ENCODE peak calls at places on chromosomes 2 and 18, in ten cellular contexts. One of them, this sample, is unnamed.

GRCh38 chr2:239630618-239631286 is 229.9 kb upstream of the HDAC4 start:
- DNase-seq in uterus: peak
- DNase-seq in kidney tubule cell: peak
- DNase-seq in endothelial cell: no peak
- DNase-seq in AG10803: peak
- DNase-seq in tibial artery: no peak
- DNase-seq in stimulated activated CD4-positive, alpha-beta T cell treated with anti-CD3 and anti-CD28 coated beads, Interleukin-2, amount 100 ng/mL, for 4 hours: no peak
- DNase-seq in AG09319: peak
- DNase-seq in SW 1271: no peak
- DNase-seq in fibroblast of the aortic adventitia: peak
- DNase-seq in this sample: no peak

GRCh38 chr2:44722002-44722625 is 219.4 kb upstream of the SIX3 start:
- DNase-seq in SW 1271: no peak
- DNase-seq in endothelial cell: no peak
- DNase-seq in AG10803: no peak
- DNase-seq in uterus: no peak
- DNase-seq in kidney tubule cell: no peak
- DNase-seq in stimulated activated CD4-positive, alpha-beta T cell treated with anti-CD3 and anti-CD28 coated beads, Interleukin-2, amount 100 ng/mL, for 4 hours: no peak
- DNase-seq in tibial artery: no peak
- DNase-seq in AG09319: no peak
- DNase-seq in fibroblast of the aortic adventitia: peak
- DNase-seq in this sample: no peak

GRCh38 chr2:220850116-220850515 is 722.0 kb downstream of the EPHA4 start:
- DNase-seq in kidney tubule cell: no peak
- DNase-seq in AG10803: no peak
- DNase-seq in tibial artery: no peak
- DNase-seq in fibroblast of the aortic adventitia: no peak
- DNase-seq in SW 1271: no peak
- DNase-seq in endothelial cell: no peak
- DNase-seq in AG09319: no peak
- DNase-seq in stimulated activated CD4-positive, alpha-beta T cell treated with anti-CD3 and anti-CD28 coated beads, Interleukin-2, amount 100 ng/mL, for 4 hours: no peak
- DNase-seq in uterus: no peak
- DNase-seq in this sample: no peak

GRCh38 chr2:131419447-131419846 is 55.5 kb upstream of the RAB6D start:
- DNase-seq in tibial artery: no peak
- DNase-seq in SW 1271: no peak
- DNase-seq in uterus: peak
- DNase-seq in endothelial cell: no peak
- DNase-seq in fibroblast of the aortic adventitia: no peak
- DNase-seq in AG09319: no peak
- DNase-seq in AG10803: no peak
- DNase-seq in stimulated activated CD4-positive, alpha-beta T cell treated with anti-CD3 and anti-CD28 coated beads, Interleukin-2, amount 100 ng/mL, for 4 hours: no peak
- DNase-seq in kidney tubule cell: no peak
- DNase-seq in this sample: no peak

GRCh38 chr2:149077861-149078260 is 39.4 kb downstream of the LYPD6B start:
- DNase-seq in AG10803: no peak
- DNase-seq in stimulated activated CD4-positive, alpha-beta T cell treated with anti-CD3 and anti-CD28 coated beads, Interleukin-2, amount 100 ng/mL, for 4 hours: no peak
- DNase-seq in AG09319: no peak
- DNase-seq in kidney tubule cell: peak
- DNase-seq in endothelial cell: no peak
- DNase-seq in tibial artery: no peak
- DNase-seq in SW 1271: no peak
- DNase-seq in fibroblast of the aortic adventitia: no peak
- DNase-seq in uterus: no peak
- DNase-seq in this sample: no peak

GRCh38 chr2:187188783-187189631 is 259.0 kb downstream of the CALCRL start:
- DNase-seq in AG10803: no peak
- DNase-seq in kidney tubule cell: no peak
- DNase-seq in stimulated activated CD4-positive, alpha-beta T cell treated with anti-CD3 and anti-CD28 coated beads, Interleukin-2, amount 100 ng/mL, for 4 hours: no peak
- DNase-seq in endothelial cell: no peak
- DNase-seq in AG09319: no peak
- DNase-seq in uterus: no peak
- DNase-seq in fibroblast of the aortic adventitia: no peak
- DNase-seq in tibial artery: no peak
- DNase-seq in SW 1271: no peak
- DNase-seq in this sample: no peak

GRCh38 chr2:190365499-190366204 is 22.3 kb downstream of the INPP1 start:
- DNase-seq in SW 1271: no peak
- DNase-seq in AG09319: no peak
- DNase-seq in kidney tubule cell: no peak
- DNase-seq in AG10803: no peak
- DNase-seq in fibroblast of the aortic adventitia: no peak
- DNase-seq in uterus: no peak
- DNase-seq in tibial artery: no peak
- DNase-seq in endothelial cell: no peak
- DNase-seq in stimulated activated CD4-positive, alpha-beta T cell treated with anti-CD3 and anti-CD28 coated beads, Interleukin-2, amount 100 ng/mL, for 4 hours: no peak
- DNase-seq in this sample: no peak

GRCh38 chr2:65331361-65331760 is 101.0 kb downstream of the SPRED2 start:
- DNase-seq in AG10803: no peak
- DNase-seq in tibial artery: no peak
- DNase-seq in stimulated activated CD4-positive, alpha-beta T cell treated with anti-CD3 and anti-CD28 coated beads, Interleukin-2, amount 100 ng/mL, for 4 hours: no peak
- DNase-seq in endothelial cell: no peak
- DNase-seq in SW 1271: no peak
- DNase-seq in fibroblast of the aortic adventitia: no peak
- DNase-seq in uterus: no peak
- DNase-seq in AG09319: no peak
- DNase-seq in kidney tubule cell: no peak
- DNase-seq in this sample: no peak

GRCh38 chr2:143685439-143686078 is 556.3 kb downstream of the ARHGAP15 start:
- DNase-seq in AG10803: no peak
- DNase-seq in SW 1271: no peak
- DNase-seq in uterus: no peak
- DNase-seq in kidney tubule cell: no peak
- DNase-seq in endothelial cell: no peak
- DNase-seq in stimulated activated CD4-positive, alpha-beta T cell treated with anti-CD3 and anti-CD28 coated beads, Interleukin-2, amount 100 ng/mL, for 4 hours: no peak
- DNase-seq in AG09319: no peak
- DNase-seq in fibroblast of the aortic adventitia: no peak
- DNase-seq in tibial artery: no peak
- DNase-seq in this sample: no peak

GRCh38 chr2:235644191-235644590 is 150.3 kb downstream of the AGAP1 start:
- DNase-seq in stimulated activated CD4-positive, alpha-beta T cell treated with anti-CD3 and anti-CD28 coated beads, Interleukin-2, amount 100 ng/mL, for 4 hours: no peak
- DNase-seq in AG10803: peak
- DNase-seq in SW 1271: no peak
- DNase-seq in tibial artery: no peak
- DNase-seq in kidney tubule cell: no peak
- DNase-seq in endothelial cell: no peak
- DNase-seq in AG09319: no peak
- DNase-seq in fibroblast of the aortic adventitia: no peak
- DNase-seq in uterus: no peak
- DNase-seq in this sample: no peak

GRCh38 chr2:215383652-215384279 is 52.1 kb downstream of the FN1 start:
- DNase-seq in endothelial cell: no peak
- DNase-seq in uterus: no peak
- DNase-seq in fibroblast of the aortic adventitia: no peak
- DNase-seq in AG10803: no peak
- DNase-seq in AG09319: no peak
- DNase-seq in kidney tubule cell: no peak
- DNase-seq in SW 1271: no peak
- DNase-seq in stimulated activated CD4-positive, alpha-beta T cell treated with anti-CD3 and anti-CD28 coated beads, Interleukin-2, amount 100 ng/mL, for 4 hours: no peak
- DNase-seq in tibial artery: no peak
- DNase-seq in this sample: no peak

GRCh38 chr18:45173799-45174519 is 441.3 kb upstream of the SLC14A2 start:
- DNase-seq in tibial artery: no peak
- DNase-seq in stimulated activated CD4-positive, alpha-beta T cell treated with anti-CD3 and anti-CD28 coated beads, Interleukin-2, amount 100 ng/mL, for 4 hours: no peak
- DNase-seq in endothelial cell: no peak
- DNase-seq in fibroblast of the aortic adventitia: no peak
- DNase-seq in AG09319: no peak
- DNase-seq in uterus: no peak
- DNase-seq in SW 1271: no peak
- DNase-seq in kidney tubule cell: peak
- DNase-seq in AG10803: no peak
- DNase-seq in this sample: no peak

GRCh38 chr2:207734264-207734635 is 22.8 kb downstream of the CCNYL1 start:
- DNase-seq in AG10803: peak
- DNase-seq in kidney tubule cell: peak
- DNase-seq in AG09319: no peak
- DNase-seq in SW 1271: no peak
- DNase-seq in stimulated activated CD4-positive, alpha-beta T cell treated with anti-CD3 and anti-CD28 coated beads, Interleukin-2, amount 100 ng/mL, for 4 hours: no peak
- DNase-seq in uterus: no peak
- DNase-seq in fibroblast of the aortic adventitia: peak
- DNase-seq in tibial artery: no peak
- DNase-seq in endothelial cell: no peak
- DNase-seq in this sample: no peak

GRCh38 chr2:46979611-46980010 is 64.0 kb upstream of the MCFD2 start:
- DNase-seq in AG09319: no peak
- DNase-seq in endothelial cell: no peak
- DNase-seq in SW 1271: no peak
- DNase-seq in stimulated activated CD4-positive, alpha-beta T cell treated with anti-CD3 and anti-CD28 coated beads, Interleukin-2, amount 100 ng/mL, for 4 hours: no peak
- DNase-seq in fibroblast of the aortic adventitia: no peak
- DNase-seq in AG10803: no peak
- DNase-seq in tibial artery: no peak
- DNase-seq in kidney tubule cell: no peak
- DNase-seq in uterus: no peak
- DNase-seq in this sample: no peak

GRCh38 chr2:195898505-195898904 is 170.1 kb downstream of the DNAH7 start:
- DNase-seq in uterus: peak
- DNase-seq in fibroblast of the aortic adventitia: peak
- DNase-seq in AG09319: peak
- DNase-seq in SW 1271: no peak
- DNase-seq in tibial artery: peak
- DNase-seq in AG10803: peak
- DNase-seq in endothelial cell: no peak
- DNase-seq in stimulated activated CD4-positive, alpha-beta T cell treated with anti-CD3 and anti-CD28 coated beads, Interleukin-2, amount 100 ng/mL, for 4 hours: no peak
- DNase-seq in kidney tubule cell: peak
- DNase-seq in this sample: peak

GRCh38 chr2:162062559-162062958 is 11.5 kb downstream of the DPP4 start:
- DNase-seq in fibroblast of the aortic adventitia: no peak
- DNase-seq in endothelial cell: no peak
- DNase-seq in AG09319: no peak
- DNase-seq in kidney tubule cell: peak
- DNase-seq in SW 1271: no peak
- DNase-seq in tibial artery: no peak
- DNase-seq in stimulated activated CD4-positive, alpha-beta T cell treated with anti-CD3 and anti-CD28 coated beads, Interleukin-2, amount 100 ng/mL, for 4 hours: no peak
- DNase-seq in uterus: no peak
- DNase-seq in AG10803: peak
- DNase-seq in this sample: no peak

GRCh38 chr2:159110784-159111183 is 142.3 kb downstream of the TANC1 start:
- DNase-seq in tibial artery: no peak
- DNase-seq in stimulated activated CD4-positive, alpha-beta T cell treated with anti-CD3 and anti-CD28 coated beads, Interleukin-2, amount 100 ng/mL, for 4 hours: no peak
- DNase-seq in fibroblast of the aortic adventitia: no peak
- DNase-seq in AG10803: no peak
- DNase-seq in SW 1271: no peak
- DNase-seq in AG09319: no peak
- DNase-seq in kidney tubule cell: no peak
- DNase-seq in endothelial cell: no peak
- DNase-seq in uterus: no peak
- DNase-seq in this sample: no peak

GRCh38 chr2:218332920-218333645 is 23.6 kb upstream of the CATIP start:
- DNase-seq in AG09319: no peak
- DNase-seq in uterus: no peak
- DNase-seq in AG10803: no peak
- DNase-seq in SW 1271: no peak
- DNase-seq in tibial artery: peak
- DNase-seq in endothelial cell: no peak
- DNase-seq in fibroblast of the aortic adventitia: no peak
- DNase-seq in stimulated activated CD4-positive, alpha-beta T cell treated with anti-CD3 and anti-CD28 coated beads, Interleukin-2, amount 100 ng/mL, for 4 hours: no peak
- DNase-seq in kidney tubule cell: no peak
- DNase-seq in this sample: no peak

GRCh38 chr2:177165103-177165583 is 47.5 kb upstream of the HNRNPA3 start:
- DNase-seq in kidney tubule cell: peak
- DNase-seq in AG10803: peak
- DNase-seq in tibial artery: peak
- DNase-seq in fibroblast of the aortic adventitia: peak
- DNase-seq in uterus: peak
- DNase-seq in SW 1271: no peak
- DNase-seq in endothelial cell: no peak
- DNase-seq in stimulated activated CD4-positive, alpha-beta T cell treated with anti-CD3 and anti-CD28 coated beads, Interleukin-2, amount 100 ng/mL, for 4 hours: no peak
- DNase-seq in AG09319: no peak
- DNase-seq in this sample: peak

GRCh38 chr2:100182494-100183355 is 40.3 kb upstream of the AFF3 start:
- DNase-seq in stimulated activated CD4-positive, alpha-beta T cell treated with anti-CD3 and anti-CD28 coated beads, Interleukin-2, amount 100 ng/mL, for 4 hours: no peak
- DNase-seq in SW 1271: no peak
- DNase-seq in tibial artery: no peak
- DNase-seq in uterus: no peak
- DNase-seq in fibroblast of the aortic adventitia: peak
- DNase-seq in kidney tubule cell: no peak
- DNase-seq in AG10803: peak
- DNase-seq in AG09319: peak
- DNase-seq in endothelial cell: no peak
- DNase-seq in this sample: peak

GRCh38 chr2:101710690-101711318 is 13.3 kb downstream of the MAP4K4 start:
- DNase-seq in AG10803: peak
- DNase-seq in fibroblast of the aortic adventitia: no peak
- DNase-seq in kidney tubule cell: no peak
- DNase-seq in AG09319: no peak
- DNase-seq in stimulated activated CD4-positive, alpha-beta T cell treated with anti-CD3 and anti-CD28 coated beads, Interleukin-2, amount 100 ng/mL, for 4 hours: no peak
- DNase-seq in SW 1271: no peak
- DNase-seq in uterus: no peak
- DNase-seq in tibial artery: no peak
- DNase-seq in endothelial cell: no peak
- DNase-seq in this sample: no peak

GRCh38 chr2:74516070-74516633 is 1.9 kb downstream of the TLX2 start:
- DNase-seq in endothelial cell: peak
- DNase-seq in SW 1271: no peak
- DNase-seq in AG10803: peak
- DNase-seq in uterus: no peak
- DNase-seq in AG09319: no peak
- DNase-seq in stimulated activated CD4-positive, alpha-beta T cell treated with anti-CD3 and anti-CD28 coated beads, Interleukin-2, amount 100 ng/mL, for 4 hours: peak
- DNase-seq in kidney tubule cell: peak
- DNase-seq in tibial artery: peak
- DNase-seq in fibroblast of the aortic adventitia: no peak
- DNase-seq in this sample: peak

GRCh38 chr18:70322928-70323327 is 34.1 kb downstream of the SOCS6 start:
- DNase-seq in fibroblast of the aortic adventitia: peak
- DNase-seq in AG10803: peak
- DNase-seq in AG09319: peak
- DNase-seq in kidney tubule cell: peak
- DNase-seq in tibial artery: no peak
- DNase-seq in SW 1271: no peak
- DNase-seq in stimulated activated CD4-positive, alpha-beta T cell treated with anti-CD3 and anti-CD28 coated beads, Interleukin-2, amount 100 ng/mL, for 4 hours: no peak
- DNase-seq in uterus: no peak
- DNase-seq in endothelial cell: no peak
- DNase-seq in this sample: no peak

GRCh38 chr2:215723011-215723410 is 287.1 kb upstream of the FN1 start:
- DNase-seq in kidney tubule cell: peak
- DNase-seq in stimulated activated CD4-positive, alpha-beta T cell treated with anti-CD3 and anti-CD28 coated beads, Interleukin-2, amount 100 ng/mL, for 4 hours: no peak
- DNase-seq in SW 1271: no peak
- DNase-seq in fibroblast of the aortic adventitia: peak
- DNase-seq in tibial artery: no peak
- DNase-seq in AG09319: no peak
- DNase-seq in uterus: no peak
- DNase-seq in AG10803: no peak
- DNase-seq in endothelial cell: no peak
- DNase-seq in this sample: no peak

GRCh38 chr18:5417342-5417741 is 121.8 kb upstream of the ZBTB14 start:
- DNase-seq in stimulated activated CD4-positive, alpha-beta T cell treated with anti-CD3 and anti-CD28 coated beads, Interleukin-2, amount 100 ng/mL, for 4 hours: no peak
- DNase-seq in tibial artery: peak
- DNase-seq in AG09319: no peak
- DNase-seq in SW 1271: no peak
- DNase-seq in kidney tubule cell: no peak
- DNase-seq in AG10803: peak
- DNase-seq in fibroblast of the aortic adventitia: peak
- DNase-seq in uterus: no peak
- DNase-seq in endothelial cell: no peak
- DNase-seq in this sample: no peak

GRCh38 chr2:191013617-191013875 is 425 bp downstream of the STAT1 start:
- DNase-seq in tibial artery: no peak
- DNase-seq in fibroblast of the aortic adventitia: peak
- DNase-seq in AG10803: no peak
- DNase-seq in stimulated activated CD4-positive, alpha-beta T cell treated with anti-CD3 and anti-CD28 coated beads, Interleukin-2, amount 100 ng/mL, for 4 hours: no peak
- DNase-seq in uterus: no peak
- DNase-seq in endothelial cell: no peak
- DNase-seq in kidney tubule cell: no peak
- DNase-seq in SW 1271: no peak
- DNase-seq in AG09319: no peak
- DNase-seq in this sample: no peak

GRCh38 chr2:54262015-54262765 is 6.2 kb upstream of the TSPYL6 start:
- DNase-seq in fibroblast of the aortic adventitia: peak
- DNase-seq in stimulated activated CD4-positive, alpha-beta T cell treated with anti-CD3 and anti-CD28 coated beads, Interleukin-2, amount 100 ng/mL, for 4 hours: no peak
- DNase-seq in tibial artery: no peak
- DNase-seq in endothelial cell: no peak
- DNase-seq in SW 1271: no peak
- DNase-seq in kidney tubule cell: no peak
- DNase-seq in AG10803: no peak
- DNase-seq in AG09319: no peak
- DNase-seq in uterus: no peak
- DNase-seq in this sample: no peak

GRCh38 chr2:177334940-177335543 is 57.5 kb upstream of the AGPS start:
- DNase-seq in tibial artery: no peak
- DNase-seq in stimulated activated CD4-positive, alpha-beta T cell treated with anti-CD3 and anti-CD28 coated beads, Interleukin-2, amount 100 ng/mL, for 4 hours: no peak
- DNase-seq in SW 1271: no peak
- DNase-seq in kidney tubule cell: peak
- DNase-seq in endothelial cell: no peak
- DNase-seq in AG10803: peak
- DNase-seq in AG09319: no peak
- DNase-seq in uterus: peak
- DNase-seq in fibroblast of the aortic adventitia: peak
- DNase-seq in this sample: peak

This sample was measured in heart left ventricle.